ENCODE peak calls at places on chromosomes 4 and X, in eight cellular contexts. P, W, F, J, S, I, Z and Y are unnamed samples.

GRCh38 chrX:135521405-135522131 is 1.1 kb downstream of the INTS6L start:
- DNase-seq in P (peak; percentile 85), W (peak; percentile 88), F (peak; percentile 95), J (peak; percentile 75), S (peak; percentile 82), I (peak; percentile 91), Z (peak; percentile 78), Y (peak; percentile 59)

GRCh38 chrX:44244008-44244407 is 99.5 kb downstream of the EFHC2 start:
- DNase-seq in P (peak; percentile 29), W (no peak), F (peak; percentile 58), J (peak; percentile 35), S (no peak), I (no peak), Z (no peak), Y (no peak)

GRCh38 chr4:111210576-111210975 is 587.7 kb upstream of the PITX2 start:
- DNase-seq in P (no peak), W (no peak), F (no peak), J (no peak), S (no peak), I (no peak), Z (no peak), Y (no peak)

GRCh38 chr4:35730414-35730813 is 513.9 kb downstream of the ARAP2 start:
- DNase-seq in P (no peak), W (no peak), F (no peak), J (no peak), S (no peak), I (no peak), Z (no peak), Y (no peak)

GRCh38 chr4:145954924-145955339 is 16.3 kb upstream of the ZNF827 start:
- DNase-seq in P (peak; percentile 96), W (no peak), F (peak; percentile 11), J (peak; percentile 74), S (no peak), I (no peak), Z (no peak), Y (no peak)

GRCh38 chrX:71216446-71216845 is 6.6 kb upstream of the GJB1 start:
- DNase-seq in P (no peak), W (peak; percentile 17), F (no peak), J (no peak), S (no peak), I (no peak), Z (no peak), Y (no peak)

GRCh38 chrX:71953946-71954345 is 43.3 kb downstream of the NHSL2 start:
- DNase-seq in P (no peak), W (no peak), F (no peak), J (no peak), S (no peak), I (no peak), Z (no peak), Y (no peak)

GRCh38 chr4:5789141-5789540 is 78.1 kb downstream of the EVC start:
- DNase-seq in P (no peak), W (no peak), F (no peak), J (no peak), S (no peak), I (no peak), Z (no peak), Y (no peak)

GRCh38 chrX:54045563-54046228 is 1.4 kb upstream of the PHF8 start:
- DNase-seq in P (no peak), W (no peak), F (peak; percentile 2), J (peak; percentile 61), S (no peak), I (no peak), Z (peak; percentile 26), Y (no peak)

GRCh38 chrX:1659664-1660461 is 45.0 kb downstream of the ASMT start:
- DNase-seq in P (no peak), W (no peak), F (no peak), J (no peak), S (no peak), I (no peak), Z (no peak), Y (no peak)

GRCh38 chrX:9148626-9149385 is 114.9 kb upstream of the FAM9B start:
- DNase-seq in P (peak; percentile 71), W (no peak), F (no peak), J (peak; percentile 42), S (no peak), I (no peak), Z (no peak), Y (no peak)

GRCh38 chr4:87499415-87500106 is 29.6 kb downstream of the SPARCL1 start:
- DNase-seq in P (no peak), W (no peak), F (no peak), J (no peak), S (no peak), I (no peak), Z (no peak), Y (no peak)

GRCh38 chr4:145825255-145825654 is 113.4 kb downstream of the ZNF827 start:
- DNase-seq in P (no peak), W (no peak), F (no peak), J (no peak), S (no peak), I (no peak), Z (no peak), Y (no peak)

GRCh38 chr4:39498724-39499014 is 28.6 kb downstream of the UGDH start:
- DNase-seq in P (peak; percentile 24), W (no peak), F (no peak), J (no peak), S (no peak), I (no peak), Z (no peak), Y (no peak)

GRCh38 chr4:15400911-15401671 is 26.7 kb upstream of the C1QTNF7 start:
- DNase-seq in P (peak; percentile 65), W (peak; percentile 16), F (peak; percentile 98), J (peak; percentile 4), S (peak; percentile 70), I (peak; percentile 54), Z (peak; percentile 30), Y (peak; percentile 23)

GRCh38 chrX:130079824-130080406 is 30.4 kb downstream of the ELF4 start:
- DNase-seq in P (peak; percentile 75), W (peak; percentile 67), F (peak; percentile 72), J (peak; percentile 71), S (peak; percentile 31), I (peak; percentile 61), Z (peak; percentile 51), Y (peak; percentile 44)

GRCh38 chr4:1727117-1728031 is 6.1 kb downstream of the TACC3 start:
- DNase-seq in P (peak; percentile 75), W (peak; percentile 54), F (peak; percentile 82), J (peak; percentile 75), S (peak; percentile 63), I (peak; percentile 84), Z (no peak), Y (peak; percentile 39)
- TF ChIP-seq POLR2A in P (no peak), W (no peak), F (no peak), J (no peak), S (no peak), I (no peak), Z (no peak), Y (no peak)

DNA sequence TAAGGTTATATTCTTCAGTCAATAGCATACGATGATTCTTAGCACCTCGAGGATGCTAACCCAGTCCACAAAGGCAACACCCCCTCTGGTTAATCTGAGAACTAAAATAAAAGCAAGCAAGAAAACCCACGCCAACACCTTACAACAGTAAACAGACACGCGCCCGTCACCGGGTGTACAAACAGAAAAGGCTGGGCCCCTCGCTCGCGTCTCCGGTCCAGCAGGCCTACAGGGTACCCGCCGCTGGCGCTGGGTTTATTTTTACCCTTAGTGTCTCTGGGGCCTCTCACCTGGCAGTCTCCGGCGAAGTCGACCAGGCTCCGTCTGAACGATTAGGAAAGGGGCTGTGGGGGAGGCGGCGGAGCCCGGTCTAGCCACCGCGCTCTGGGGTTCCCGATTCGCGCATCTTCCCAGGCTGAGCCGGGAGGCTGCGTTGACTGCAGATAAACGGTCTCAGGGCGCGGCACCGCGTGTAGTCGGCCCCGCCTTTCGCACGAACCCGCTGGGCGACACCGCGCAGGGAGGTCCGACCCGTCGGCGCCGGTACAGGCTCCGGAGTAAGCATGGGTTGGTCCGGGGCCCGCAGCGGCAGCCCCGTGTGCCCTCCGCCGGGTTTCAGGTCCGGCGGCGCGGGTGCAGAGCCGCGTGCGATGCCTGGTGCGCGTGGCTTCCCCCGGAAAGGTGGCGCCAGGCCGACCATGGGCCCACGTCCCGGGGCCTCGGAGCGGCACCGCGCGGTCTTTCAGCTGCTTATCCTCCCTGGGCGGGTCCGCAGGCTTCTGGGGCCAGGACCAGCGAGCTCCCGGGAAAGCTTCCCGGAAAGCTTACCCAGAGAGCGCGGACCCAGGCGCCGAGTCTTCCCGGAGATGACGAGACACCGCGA is at the start of gene SLC9B2:
- DNase-seq in P (peak; percentile 56), W (peak; percentile 59), F (peak; percentile 74), J (peak; percentile 33), S (peak; percentile 20), I (peak; percentile 79), Z (peak; percentile 30), Y (peak; percentile 27)
- TF ChIP-seq POLR2A in P (no peak), W (no peak), F (peak; percentile 9), J (peak; percentile 15), S (no peak), I (no peak), Z (no peak), Y (peak; percentile 13)

DNA sequence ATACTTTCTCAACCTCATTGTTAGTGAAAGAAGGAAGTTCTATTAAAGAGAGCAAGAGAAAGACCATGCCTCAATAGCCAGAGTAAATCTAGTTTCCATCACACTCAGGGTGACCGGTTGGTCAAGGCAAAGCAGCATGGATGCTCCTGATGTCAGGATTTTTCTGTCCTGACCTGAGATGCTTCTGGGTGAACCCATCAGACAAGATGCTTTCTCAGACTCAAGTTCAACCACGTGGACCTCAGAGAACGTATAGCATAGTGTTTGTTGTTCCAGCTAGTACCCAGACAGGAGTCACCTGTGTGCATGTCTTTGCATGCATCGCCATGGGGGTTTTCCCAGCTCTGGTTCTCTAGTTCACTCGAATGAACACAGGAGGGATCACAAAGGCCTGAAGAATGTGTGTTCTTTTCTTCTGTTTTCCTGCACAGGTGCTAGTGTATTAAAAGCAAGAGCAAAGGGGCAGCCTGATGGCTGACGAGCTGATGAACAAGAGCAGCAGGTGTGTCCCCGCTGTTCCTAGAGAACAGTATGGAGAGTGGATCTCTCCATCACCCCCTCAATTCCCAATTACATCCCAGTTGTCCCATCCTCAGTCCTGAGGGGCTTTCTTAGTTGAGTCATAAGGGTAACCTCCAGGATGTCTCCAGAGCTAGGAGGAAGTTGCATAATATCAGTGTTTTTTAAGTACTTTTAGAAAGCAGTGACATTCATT is 110.5 kb upstream of the ENPP6 start:
- DNase-seq in P (no peak), W (no peak), F (no peak), J (no peak), S (peak; percentile 50), I (no peak), Z (peak; percentile 77), Y (no peak)
- TF ChIP-seq POLR2A in P (no peak), W (no peak), F (no peak), J (no peak), S (no peak), I (no peak), Z (no peak), Y (no peak)

DNA sequence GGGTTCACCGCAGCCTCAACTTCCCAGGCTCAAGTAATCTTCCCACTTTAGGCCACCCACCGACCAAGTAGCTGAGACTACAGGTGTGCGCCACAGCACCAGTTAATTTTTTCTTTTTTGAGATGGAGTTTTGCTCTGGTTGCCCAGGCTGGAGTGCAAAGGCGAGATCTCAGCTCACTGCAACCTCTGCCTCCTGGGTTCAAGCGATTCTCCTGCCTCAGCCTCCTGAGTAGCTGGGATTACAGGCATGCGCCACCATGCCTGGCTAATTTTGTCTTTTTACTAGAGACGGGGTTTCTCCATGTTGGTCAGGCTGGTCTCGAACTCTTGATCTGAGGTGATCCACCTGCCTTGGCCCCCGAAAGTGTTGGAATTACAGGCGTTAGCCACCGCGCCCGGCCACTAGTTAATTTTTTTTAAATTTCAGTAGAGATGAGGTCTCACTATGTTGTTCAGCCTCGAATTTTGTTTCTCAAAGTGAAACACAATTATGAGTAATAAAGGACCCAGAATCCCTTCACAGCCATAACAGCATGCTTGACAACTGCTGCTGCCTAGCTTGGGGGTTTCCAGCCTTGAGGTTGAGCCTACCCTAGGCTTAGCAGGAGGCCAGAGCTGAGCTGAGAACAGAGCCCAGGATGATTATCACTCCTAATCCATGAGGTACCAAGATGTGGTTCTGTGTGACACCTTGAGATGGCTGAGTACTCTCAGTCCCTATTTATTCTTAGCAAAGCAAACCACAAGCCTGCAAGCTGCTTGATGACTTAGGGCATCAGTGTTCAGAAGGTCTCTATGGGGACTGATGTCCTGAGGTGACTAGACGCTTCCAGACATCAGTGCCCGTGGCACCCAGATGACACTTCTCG is 41.6 kb upstream of the NKRF start:
- DNase-seq in P (no peak), W (no peak), F (no peak), J (no peak), S (no peak), I (no peak), Z (no peak), Y (no peak)
- TF ChIP-seq POLR2A in P (no peak), W (no peak), F (no peak), J (no peak), S (no peak), I (no peak), Z (no peak), Y (no peak)